ENCODE peak calls at places on chromosomes 13 and 19, in nine cellular contexts. One of them, this sample, is unnamed.
A peak's percentile ranks its signal among the peaks of the same experiment; 100 is the strongest.

GRCh38 chr19:55472463-55472862 is 4.0 kb upstream of the ZNF628 start:
- DNase-seq in ovary: no peak
- DNase-seq in GM23338: no peak
- DNase-seq in heart right ventricle: no peak
- DNase-seq in mammary epithelial cell: peak; percentile 75
- DNase-seq in esophagus squamous epithelium: no peak
- DNase-seq in PC-3: peak; percentile 86
- DNase-seq in cardiac muscle cell: peak; percentile 62
- DNase-seq in HAP-1: no peak
- DNase-seq in this sample: no peak

GRCh38 chr19:19661675-19662251 is 1.7 kb downstream of the ATP13A1 start:
- DNase-seq in ovary: no peak
- DNase-seq in GM23338: no peak
- DNase-seq in heart right ventricle: no peak
- DNase-seq in mammary epithelial cell: no peak
- DNase-seq in esophagus squamous epithelium: no peak
- DNase-seq in PC-3: no peak
- DNase-seq in cardiac muscle cell: no peak
- DNase-seq in HAP-1: peak; percentile 70
- DNase-seq in this sample: no peak

GRCh38 chr19:13872695-13873389 is 4.1 kb upstream of the NANOS3 start:
- DNase-seq in ovary: peak; percentile 46
- DNase-seq in GM23338: peak; percentile 95
- DNase-seq in heart right ventricle: peak; percentile 40
- DNase-seq in mammary epithelial cell: no peak
- DNase-seq in esophagus squamous epithelium: no peak
- DNase-seq in PC-3: no peak
- DNase-seq in cardiac muscle cell: no peak
- DNase-seq in HAP-1: no peak
- DNase-seq in this sample: no peak

GRCh38 chr13:113861433-113862030 is 2.3 kb downstream of the GAS6 start:
- DNase-seq in ovary: peak; percentile 68
- DNase-seq in GM23338: no peak
- DNase-seq in heart right ventricle: no peak
- DNase-seq in mammary epithelial cell: peak; percentile 82
- DNase-seq in esophagus squamous epithelium: no peak
- DNase-seq in PC-3: no peak
- DNase-seq in cardiac muscle cell: no peak
- DNase-seq in HAP-1: no peak
- DNase-seq in this sample: peak; percentile 61

GRCh38 chr13:27270594-27271520 is at the start of gene RASL11A:
- DNase-seq in ovary: peak; percentile 89
- DNase-seq in GM23338: peak; percentile 95
- DNase-seq in heart right ventricle: peak; percentile 85
- DNase-seq in mammary epithelial cell: peak; percentile 83
- DNase-seq in esophagus squamous epithelium: peak; percentile 17
- DNase-seq in PC-3: peak; percentile 87
- DNase-seq in cardiac muscle cell: peak; percentile 91
- DNase-seq in HAP-1: peak; percentile 81
- DNase-seq in this sample: peak; percentile 87

GRCh38 chr19:14350302-14350701 is 30.9 kb upstream of the ADGRE5 start:
- DNase-seq in ovary: no peak
- DNase-seq in GM23338: no peak
- DNase-seq in heart right ventricle: no peak
- DNase-seq in mammary epithelial cell: no peak
- DNase-seq in esophagus squamous epithelium: no peak
- DNase-seq in PC-3: no peak
- DNase-seq in cardiac muscle cell: no peak
- DNase-seq in HAP-1: no peak
- DNase-seq in this sample: no peak

GRCh38 chr19:11528551-11529341 is at the start of gene ECSIT:
- DNase-seq in ovary: peak; percentile 99
- DNase-seq in GM23338: peak; percentile 99
- DNase-seq in heart right ventricle: peak; percentile 98
- DNase-seq in mammary epithelial cell: peak; percentile 99
- DNase-seq in esophagus squamous epithelium: peak; percentile 91
- DNase-seq in PC-3: peak; percentile 99
- DNase-seq in cardiac muscle cell: peak; percentile 99
- DNase-seq in HAP-1: peak; percentile 98
- DNase-seq in this sample: peak; percentile 99

GRCh38 chr19:54478677-54479266 is 5.7 kb upstream of the CDC42EP5 start:
- DNase-seq in ovary: no peak
- DNase-seq in GM23338: peak; percentile 93
- DNase-seq in heart right ventricle: no peak
- DNase-seq in mammary epithelial cell: peak; percentile 17
- DNase-seq in esophagus squamous epithelium: no peak
- DNase-seq in PC-3: peak; percentile 61
- DNase-seq in cardiac muscle cell: peak; percentile 64
- DNase-seq in HAP-1: peak; percentile 58
- DNase-seq in this sample: no peak

GRCh38 chr13:75871059-75871458 is 234.9 kb downstream of the LMO7 start:
- DNase-seq in ovary: no peak
- DNase-seq in GM23338: no peak
- DNase-seq in heart right ventricle: no peak
- DNase-seq in mammary epithelial cell: no peak
- DNase-seq in esophagus squamous epithelium: no peak
- DNase-seq in PC-3: no peak
- DNase-seq in cardiac muscle cell: no peak
- DNase-seq in HAP-1: no peak
- DNase-seq in this sample: no peak

GRCh38 chr13:60398438-60398891 is 1.4 kb downstream of the TDRD3 start:
- DNase-seq in ovary: no peak
- DNase-seq in GM23338: no peak
- DNase-seq in heart right ventricle: no peak
- DNase-seq in mammary epithelial cell: no peak
- DNase-seq in esophagus squamous epithelium: no peak
- DNase-seq in PC-3: no peak
- DNase-seq in cardiac muscle cell: no peak
- DNase-seq in HAP-1: no peak
- DNase-seq in this sample: no peak

GRCh38 chr13:28531195-28531955 is 36.4 kb upstream of the FLT1 start:
- DNase-seq in ovary: peak; percentile 34
- DNase-seq in GM23338: peak; percentile 89
- DNase-seq in heart right ventricle: peak; percentile 80
- DNase-seq in mammary epithelial cell: no peak
- DNase-seq in esophagus squamous epithelium: no peak
- DNase-seq in PC-3: peak; percentile 8
- DNase-seq in cardiac muscle cell: peak; percentile 41
- DNase-seq in HAP-1: peak; percentile 26
- DNase-seq in this sample: peak; percentile 17

GRCh38 chr19:16074488-16075365 is 1.6 kb upstream of the TPM4 start:
- DNase-seq in ovary: peak; percentile 35
- DNase-seq in GM23338: no peak
- DNase-seq in heart right ventricle: no peak
- DNase-seq in mammary epithelial cell: no peak
- DNase-seq in esophagus squamous epithelium: no peak
- DNase-seq in PC-3: no peak
- DNase-seq in cardiac muscle cell: no peak
- DNase-seq in HAP-1: no peak
- DNase-seq in this sample: no peak

GRCh38 chr19:16073988-16074387 is 2.3 kb upstream of the TPM4 start:
- DNase-seq in ovary: no peak
- DNase-seq in GM23338: no peak
- DNase-seq in heart right ventricle: no peak
- DNase-seq in mammary epithelial cell: no peak
- DNase-seq in esophagus squamous epithelium: no peak
- DNase-seq in PC-3: no peak
- DNase-seq in cardiac muscle cell: no peak
- DNase-seq in HAP-1: no peak
- DNase-seq in this sample: no peak

GRCh38 chr19:16076958-16077611 is 790 bp downstream of the TPM4 start:
- DNase-seq in ovary: peak; percentile 80
- DNase-seq in GM23338: peak; percentile 68
- DNase-seq in heart right ventricle: peak; percentile 62
- DNase-seq in mammary epithelial cell: peak; percentile 29
- DNase-seq in esophagus squamous epithelium: no peak
- DNase-seq in PC-3: no peak
- DNase-seq in cardiac muscle cell: peak; percentile 66
- DNase-seq in HAP-1: peak; percentile 30
- DNase-seq in this sample: peak; percentile 62

GRCh38 chr19:16076154-16076957 is at the start of gene TPM4:
- DNase-seq in ovary: peak; percentile 97
- DNase-seq in GM23338: peak; percentile 95
- DNase-seq in heart right ventricle: peak; percentile 94
- DNase-seq in mammary epithelial cell: peak; percentile 93
- DNase-seq in esophagus squamous epithelium: peak; percentile 43
- DNase-seq in PC-3: no peak
- DNase-seq in cardiac muscle cell: peak; percentile 99
- DNase-seq in HAP-1: peak; percentile 90
- DNase-seq in this sample: peak; percentile 95

DNA sequence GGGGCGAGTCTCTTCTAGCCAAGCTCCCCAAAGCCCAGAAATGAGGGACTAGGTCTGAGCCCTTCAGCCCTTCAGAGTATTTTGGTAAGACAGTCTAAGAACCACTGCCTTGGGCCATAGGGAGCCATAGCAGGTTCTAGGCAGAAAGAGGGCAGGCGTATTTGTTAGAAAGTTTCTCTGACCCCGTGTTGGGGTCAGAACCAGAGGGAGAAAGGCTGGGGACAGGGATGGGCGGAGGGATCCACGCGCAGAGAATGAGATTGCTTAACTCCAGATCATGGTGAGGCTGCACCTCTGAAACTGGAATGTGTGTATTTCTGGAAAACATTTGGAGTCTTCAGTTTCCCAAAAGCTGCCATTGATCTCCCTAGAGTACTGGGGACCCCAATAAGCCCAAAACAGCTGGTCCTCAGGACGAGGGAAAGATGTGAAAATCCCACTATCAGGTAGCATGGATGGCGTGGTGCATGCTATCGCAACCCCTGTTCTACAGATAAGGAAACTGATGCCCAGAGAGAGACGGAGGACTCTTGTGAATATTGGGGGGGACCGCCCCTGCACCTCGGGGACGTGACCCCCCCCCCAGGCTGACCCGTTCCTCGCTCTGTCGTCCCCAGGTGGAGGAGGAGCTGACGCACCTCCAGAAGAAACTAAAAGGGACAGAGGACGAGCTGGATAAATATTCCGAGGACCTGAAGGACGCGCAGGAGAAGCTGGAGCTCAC is 703 bp upstream of the TPM4 start:
- DNase-seq in ovary: peak; percentile 48
- DNase-seq in GM23338: no peak
- DNase-seq in heart right ventricle: no peak
- DNase-seq in mammary epithelial cell: no peak
- DNase-seq in esophagus squamous epithelium: no peak
- DNase-seq in PC-3: no peak
- DNase-seq in cardiac muscle cell: peak; percentile 60
- DNase-seq in HAP-1: no peak
- DNase-seq in this sample: no peak
- H3K4me3 ChIP-seq in ovary: peak overlapping the region; percentile 54
- H3K4me3 ChIP-seq in GM23338: peak overlapping the region; percentile 90
- H3K4me3 ChIP-seq in heart right ventricle: peak overlapping the region; percentile 86
- H3K4me3 ChIP-seq in mammary epithelial cell: peak overlapping the region; percentile 79
- H3K4me3 ChIP-seq in esophagus squamous epithelium: peak overlapping the region; percentile 91
- H3K4me3 ChIP-seq in PC-3: no peak overlapping the region
- H3K4me3 ChIP-seq in cardiac muscle cell: peak overlapping the region; percentile 86
- H3K4me3 ChIP-seq in HAP-1: peak overlapping the region; percentile 63
- H3K4me3 ChIP-seq in this sample: peak overlapping the region; percentile 100

DNA sequence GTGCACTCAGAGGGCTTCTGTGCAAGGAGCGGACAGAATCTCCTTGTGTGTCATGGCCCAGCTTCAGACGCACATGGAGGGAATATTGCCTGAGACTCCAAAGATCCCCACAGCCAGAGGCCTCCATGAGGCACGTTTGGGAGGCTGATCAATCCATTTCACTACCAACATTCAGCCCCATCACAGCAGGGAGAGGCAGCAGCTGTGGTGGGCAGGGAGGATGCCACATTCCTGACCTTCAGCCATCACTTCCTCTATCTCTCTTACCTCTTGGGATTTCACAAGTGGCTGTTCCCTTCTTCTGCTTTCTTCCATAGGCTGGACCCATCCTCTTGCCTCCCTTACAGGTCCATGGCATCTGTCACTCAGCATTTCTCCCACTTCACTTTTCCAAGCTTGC is 82.4 kb upstream of the MBNL2 start:
- DNase-seq in ovary: no peak
- DNase-seq in GM23338: no peak
- DNase-seq in heart right ventricle: no peak
- DNase-seq in mammary epithelial cell: no peak
- DNase-seq in esophagus squamous epithelium: no peak
- DNase-seq in PC-3: no peak
- DNase-seq in cardiac muscle cell: no peak
- DNase-seq in HAP-1: no peak
- DNase-seq in this sample: no peak
- H3K4me1 ChIP-seq in ovary: peaks cover 3% of the 10 kb centered on the region
- H3K4me1 ChIP-seq in GM23338: peaks cover 6% of the 10 kb centered on the region
- H3K4me1 ChIP-seq in heart right ventricle: peaks cover 18% of the 10 kb centered on the region
- H3K4me1 ChIP-seq in mammary epithelial cell: peaks cover 11% of the 10 kb centered on the region
- H3K4me1 ChIP-seq in esophagus squamous epithelium: peaks cover 40% of the 10 kb centered on the region
- H3K4me1 ChIP-seq in PC-3: peaks cover 32% of the 10 kb centered on the region
- H3K4me1 ChIP-seq in cardiac muscle cell: peaks cover 3% of the 10 kb centered on the region
- H3K4me1 ChIP-seq in HAP-1: peaks cover 14% of the 10 kb centered on the region
- H3K4me1 ChIP-seq in this sample: peaks cover 9% of the 10 kb centered on the region

GRCh38 chr19:39307233-39307821 is 11.1 kb downstream of the IFNL1 start:
- DNase-seq in ovary: no peak
- DNase-seq in GM23338: peak; percentile 90
- DNase-seq in heart right ventricle: no peak
- DNase-seq in mammary epithelial cell: no peak
- DNase-seq in esophagus squamous epithelium: no peak
- DNase-seq in PC-3: no peak
- DNase-seq in cardiac muscle cell: peak; percentile 28
- DNase-seq in HAP-1: no peak
- DNase-seq in this sample: no peak
- H3K4me3 ChIP-seq in ovary: no peak overlapping the region
- H3K4me3 ChIP-seq in GM23338: peak overlapping the region; percentile 88
- H3K4me3 ChIP-seq in heart right ventricle: peak overlapping the region; percentile 4
- H3K4me3 ChIP-seq in mammary epithelial cell: peak overlapping the region; percentile 6
- H3K4me3 ChIP-seq in esophagus squamous epithelium: peak overlapping the region; percentile 20
- H3K4me3 ChIP-seq in PC-3: no peak overlapping the region
- H3K4me3 ChIP-seq in cardiac muscle cell: peak overlapping the region; percentile 48
- H3K4me3 ChIP-seq in HAP-1: no peak overlapping the region
- H3K4me3 ChIP-seq in this sample: peak overlapping the region; percentile 55

GRCh38 chr13:40533072-40533471 is 133.4 kb downstream of the FOXO1 start:
- DNase-seq in ovary: no peak
- DNase-seq in GM23338: no peak
- DNase-seq in heart right ventricle: no peak
- DNase-seq in mammary epithelial cell: no peak
- DNase-seq in esophagus squamous epithelium: no peak
- DNase-seq in PC-3: no peak
- DNase-seq in cardiac muscle cell: no peak
- DNase-seq in HAP-1: no peak
- DNase-seq in this sample: no peak

GRCh38 chr13:40534456-40534855 is 132.0 kb downstream of the FOXO1 start:
- DNase-seq in ovary: no peak
- DNase-seq in GM23338: no peak
- DNase-seq in heart right ventricle: no peak
- DNase-seq in mammary epithelial cell: no peak
- DNase-seq in esophagus squamous epithelium: no peak
- DNase-seq in PC-3: no peak
- DNase-seq in cardiac muscle cell: peak; percentile 54
- DNase-seq in HAP-1: no peak
- DNase-seq in this sample: no peak

GRCh38 chr13:40530961-40531360 is 135.5 kb downstream of the FOXO1 start:
- DNase-seq in ovary: no peak
- DNase-seq in GM23338: no peak
- DNase-seq in heart right ventricle: no peak
- DNase-seq in mammary epithelial cell: no peak
- DNase-seq in esophagus squamous epithelium: no peak
- DNase-seq in PC-3: no peak
- DNase-seq in cardiac muscle cell: no peak
- DNase-seq in HAP-1: no peak
- DNase-seq in this sample: no peak

GRCh38 chr13:40527914-40528313 is 138.5 kb downstream of the FOXO1 start:
- DNase-seq in ovary: no peak
- DNase-seq in GM23338: no peak
- DNase-seq in heart right ventricle: no peak
- DNase-seq in mammary epithelial cell: no peak
- DNase-seq in esophagus squamous epithelium: no peak
- DNase-seq in PC-3: no peak
- DNase-seq in cardiac muscle cell: no peak
- DNase-seq in HAP-1: no peak
- DNase-seq in this sample: no peak

GRCh38 chr13:40528881-40529280 is 137.6 kb downstream of the FOXO1 start:
- DNase-seq in ovary: no peak
- DNase-seq in GM23338: no peak
- DNase-seq in heart right ventricle: no peak
- DNase-seq in mammary epithelial cell: no peak
- DNase-seq in esophagus squamous epithelium: no peak
- DNase-seq in PC-3: no peak
- DNase-seq in cardiac muscle cell: no peak
- DNase-seq in HAP-1: no peak
- DNase-seq in this sample: no peak
- H3K4me1 ChIP-seq in ovary: no peaks in the 10 kb centered on the region
- H3K4me1 ChIP-seq in GM23338: no peaks in the 10 kb centered on the region
- H3K4me1 ChIP-seq in heart right ventricle: no peaks in the 10 kb centered on the region
- H3K4me1 ChIP-seq in mammary epithelial cell: no peaks in the 10 kb centered on the region
- H3K4me1 ChIP-seq in esophagus squamous epithelium: no peaks in the 10 kb centered on the region
- H3K4me1 ChIP-seq in PC-3: no peaks in the 10 kb centered on the region
- H3K4me1 ChIP-seq in cardiac muscle cell: no peaks in the 10 kb centered on the region
- H3K4me1 ChIP-seq in HAP-1: no peaks in the 10 kb centered on the region
- H3K4me1 ChIP-seq in this sample: no peaks in the 10 kb centered on the region